ENCODE peak calls at places on chromosomes 16 and 17, in seven cellular contexts. One of them, this sample, is unnamed.

GRCh38 chr16:34801875-34802274 is 1342.5 kb downstream of the TP53TG3F start:
- DNase-seq in RWPE1: no peak
- DNase-seq in SW480: no peak
- DNase-seq in KG1: no peak
- DNase-seq in stimulated activated CD8-positive, alpha-beta memory T cell treated with anti-CD3 and anti-CD28 coated beads, Interleukin-4, amount 100 ng/mL, for 4 hours: no peak
- DNase-seq in NAMALWA: no peak
- DNase-seq in iPS DF 19.7: no peak
- DNase-seq in this sample: no peak

GRCh38 chr16:80751167-80751566 is 53.2 kb downstream of the CDYL2 start:
- DNase-seq in RWPE1: no peak
- DNase-seq in SW480: no peak
- DNase-seq in KG1: no peak
- DNase-seq in stimulated activated CD8-positive, alpha-beta memory T cell treated with anti-CD3 and anti-CD28 coated beads, Interleukin-4, amount 100 ng/mL, for 4 hours: no peak
- DNase-seq in NAMALWA: no peak
- DNase-seq in iPS DF 19.7: no peak
- DNase-seq in this sample: no peak

GRCh38 chr16:22948603-22949368 is 134.8 kb downstream of the HS3ST2 start:
- DNase-seq in RWPE1: peak; percentile 69
- DNase-seq in SW480: peak; percentile 66
- DNase-seq in KG1: no peak
- DNase-seq in stimulated activated CD8-positive, alpha-beta memory T cell treated with anti-CD3 and anti-CD28 coated beads, Interleukin-4, amount 100 ng/mL, for 4 hours: no peak
- DNase-seq in NAMALWA: peak; percentile 79
- DNase-seq in iPS DF 19.7: peak; percentile 77
- DNase-seq in this sample: peak; percentile 90

GRCh38 chr17:59617141-59617757 is 2.4 kb upstream of the CLTC start:
- DNase-seq in RWPE1: no peak
- DNase-seq in SW480: peak; percentile 43
- DNase-seq in KG1: no peak
- DNase-seq in stimulated activated CD8-positive, alpha-beta memory T cell treated with anti-CD3 and anti-CD28 coated beads, Interleukin-4, amount 100 ng/mL, for 4 hours: no peak
- DNase-seq in NAMALWA: no peak
- DNase-seq in iPS DF 19.7: no peak
- DNase-seq in this sample: no peak

GRCh38 chr17:35460354-35460851 is 11.8 kb upstream of the SLFN13 start:
- DNase-seq in RWPE1: peak; percentile 56
- DNase-seq in SW480: peak; percentile 85
- DNase-seq in KG1: no peak
- DNase-seq in stimulated activated CD8-positive, alpha-beta memory T cell treated with anti-CD3 and anti-CD28 coated beads, Interleukin-4, amount 100 ng/mL, for 4 hours: no peak
- DNase-seq in NAMALWA: peak; percentile 70
- DNase-seq in iPS DF 19.7: peak; percentile 54
- DNase-seq in this sample: no peak

GRCh38 chr16:11757671-11758545 is 15.3 kb upstream of the TXNDC11 start:
- DNase-seq in RWPE1: no peak
- DNase-seq in SW480: no peak
- DNase-seq in KG1: no peak
- DNase-seq in stimulated activated CD8-positive, alpha-beta memory T cell treated with anti-CD3 and anti-CD28 coated beads, Interleukin-4, amount 100 ng/mL, for 4 hours: no peak
- DNase-seq in NAMALWA: no peak
- DNase-seq in iPS DF 19.7: no peak
- DNase-seq in this sample: no peak

GRCh38 chr16:2195316-2196161 is 866 bp downstream of the CASKIN1 start:
- DNase-seq in RWPE1: no peak
- DNase-seq in SW480: no peak
- DNase-seq in KG1: no peak
- DNase-seq in stimulated activated CD8-positive, alpha-beta memory T cell treated with anti-CD3 and anti-CD28 coated beads, Interleukin-4, amount 100 ng/mL, for 4 hours: no peak
- DNase-seq in NAMALWA: no peak
- DNase-seq in iPS DF 19.7: no peak
- DNase-seq in this sample: no peak

GRCh38 chr16:55717326-55717725 is 61.5 kb downstream of the SLC6A2 start:
- DNase-seq in RWPE1: no peak
- DNase-seq in SW480: no peak
- DNase-seq in KG1: no peak
- DNase-seq in stimulated activated CD8-positive, alpha-beta memory T cell treated with anti-CD3 and anti-CD28 coated beads, Interleukin-4, amount 100 ng/mL, for 4 hours: no peak
- DNase-seq in NAMALWA: no peak
- DNase-seq in iPS DF 19.7: no peak
- DNase-seq in this sample: no peak

GRCh38 chr17:33012522-33013033 is 20.9 kb downstream of the SPACA3 start:
- DNase-seq in RWPE1: peak; percentile 86
- DNase-seq in SW480: peak; percentile 48
- DNase-seq in KG1: no peak
- DNase-seq in stimulated activated CD8-positive, alpha-beta memory T cell treated with anti-CD3 and anti-CD28 coated beads, Interleukin-4, amount 100 ng/mL, for 4 hours: no peak
- DNase-seq in NAMALWA: no peak
- DNase-seq in iPS DF 19.7: no peak
- DNase-seq in this sample: no peak

GRCh38 chr16:87957296-87958069 is 6.2 kb downstream of the BANP start:
- DNase-seq in RWPE1: no peak
- DNase-seq in SW480: no peak
- DNase-seq in KG1: no peak
- DNase-seq in stimulated activated CD8-positive, alpha-beta memory T cell treated with anti-CD3 and anti-CD28 coated beads, Interleukin-4, amount 100 ng/mL, for 4 hours: no peak
- DNase-seq in NAMALWA: no peak
- DNase-seq in iPS DF 19.7: no peak
- DNase-seq in this sample: no peak

This sample was measured in NT2/D1.